ENCODE peak calls at places on chromosomes 1 and 21, in five cellular contexts. S is esophagus squamous epithelium; N is CD4-positive, alpha-beta T cell; L is HS-27A; P is HS-5. M is an unnamed sample.

GRCh38 chr21:15439726-15440125 is 290.1 kb upstream of the USP25 start:
- DNase-seq in P (no peak), S (no peak), N (no peak), L (no peak), M (no peak)

GRCh38 chr1:156379420-156380165 is 10.6 kb downstream of the RHBG start:
- DNase-seq in P (peak; percentile 18), N (no peak), L (no peak), S (no peak), M (no peak)

GRCh38 chr1:180675586-180675985 is 43.8 kb downstream of the XPR1 start:
- DNase-seq in P (no peak), L (no peak), N (no peak), S (no peak), M (no peak)

GRCh38 chr1:246139745-246140182 is 367.3 kb downstream of the SMYD3 start:
- DNase-seq in L (peak; percentile 39), N (no peak), S (no peak), P (peak; percentile 91), M (no peak)

GRCh38 chr1:26981146-26981846 is 12.2 kb upstream of the TRNP1 start:
- DNase-seq in S (no peak), L (no peak), P (no peak), N (no peak), M (no peak)

GRCh38 chr21:46412521-46413364 is 45.9 kb upstream of the DIP2A start:
- DNase-seq in P (no peak), L (no peak), S (no peak), N (no peak), M (no peak)

GRCh38 chr1:119742193-119742592 is 26.5 kb downstream of the HMGCS2 start:
- DNase-seq in P (no peak), L (no peak), S (no peak), N (no peak), M (no peak)

GRCh38 chr1:17587693-17588047 is 48.2 kb downstream of the ARHGEF10L start:
- DNase-seq in S (no peak), P (peak; percentile 81), N (no peak), L (peak; percentile 73), M (no peak)

GRCh38 chr1:86247553-86248279 is 91.1 kb upstream of the COL24A1 start:
- DNase-seq in S (no peak), P (no peak), L (no peak), N (no peak), M (no peak)

GRCh38 chr1:216462061-216462775 is 39.0 kb upstream of the USH2A start:
- DNase-seq in P (peak; percentile 40), S (no peak), L (no peak), N (no peak), M (no peak)

GRCh38 chr1:1161078-1161682 is 12.5 kb upstream of the TTLL10 start:
- DNase-seq in S (no peak), L (no peak), N (no peak), P (no peak), M (no peak)

GRCh38 chr1:100502052-100502792 is 35.7 kb upstream of the GPR88 start:
- DNase-seq in S (no peak), L (no peak), P (peak; percentile 22), N (no peak), M (no peak)

GRCh38 chr21:16408280-16408669 is 678.5 kb downstream of the USP25 start:
- DNase-seq in L (no peak), P (no peak), N (no peak), S (no peak), M (no peak)

GRCh38 chr1:247376659-247377058 is 39.3 kb upstream of the NLRP3 start:
- DNase-seq in L (no peak), N (no peak), S (no peak), P (no peak), M (no peak)

GRCh38 chr1:110436635-110437034 is 14.3 kb upstream of the PROK1 start:
- DNase-seq in N (no peak), S (no peak), L (no peak), P (no peak), M (no peak)

GRCh38 chr1:24694380-24694843 is 50.8 kb upstream of the CLIC4 start:
- DNase-seq in L (no peak), N (no peak), P (no peak), S (no peak), M (no peak)

GRCh38 chr1:40823971-40824370 is 38.2 kb downstream of the CITED4 start:
- DNase-seq in N (no peak), S (no peak), L (no peak), P (no peak), M (no peak)

GRCh38 chr21:42443876-42444744 is 40.4 kb downstream of the UBASH3A start:
- DNase-seq in S (no peak), P (no peak), N (no peak), L (no peak), M (no peak)

GRCh38 chr1:209893751-209894150 is 44.3 kb upstream of the SYT14 start:
- DNase-seq in L (no peak), S (no peak), N (no peak), P (no peak), M (no peak)

GRCh38 chr1:68725353-68725752 is 228.5 kb upstream of the DEPDC1 start:
- DNase-seq in N (no peak), L (no peak), S (no peak), P (no peak), M (no peak)

GRCh38 chr1:233972951-233973635 is 68.6 kb downstream of the SLC35F3 start:
- DNase-seq in N (no peak), L (no peak), P (no peak), S (no peak), M (no peak)

GRCh38 chr21:45140346-45140940 is 66.1 kb downstream of the ADARB1 start:
- DNase-seq in P (no peak), L (peak; percentile 29), N (peak; percentile 44), S (no peak), M (peak; percentile 52)

GRCh38 chr1:170537798-170538503 is 6.0 kb downstream of the GORAB start:
- DNase-seq in P (no peak), L (no peak), S (no peak), N (no peak), M (no peak)

GRCh38 chr1:59027176-59027575 is 243.3 kb upstream of the JUN start:
- DNase-seq in L (no peak), N (no peak), S (no peak), P (no peak), M (no peak)

GRCh38 chr1:246642719-246643118 is 76.5 kb downstream of the CNST start:
- DNase-seq in N (no peak), S (no peak), L (no peak), P (no peak), M (no peak)

GRCh38 chr1:204292733-204293132 is 67.0 kb downstream of the PLEKHA6 start:
- DNase-seq in P (no peak), L (no peak), N (no peak), S (no peak), M (no peak)

GRCh38 chr1:232571523-232571922 is 58.4 kb downstream of the SIPA1L2 start:
- DNase-seq in L (peak; percentile 42), P (no peak), N (no peak), S (no peak), M (no peak)

GRCh38 chr1:152926091-152926490 is 17.7 kb downstream of the IVL start:
- DNase-seq in N (no peak), P (peak; percentile 39), S (no peak), L (no peak), M (no peak)

GRCh38 chr1:151461694-151462093 is 2.4 kb upstream of the POGZ start:
- DNase-seq in N (no peak), S (no peak), L (no peak), P (no peak), M (no peak)

GRCh38 chr1:116856312-116856711 is 53.4 kb upstream of the PTGFRN start:
- DNase-seq in P (no peak), N (no peak), S (no peak), L (no peak), M (no peak)

GRCh38 chr1:214503553-214503952 is 47.8 kb downstream of the PTPN14 start:
- DNase-seq in L (no peak), P (no peak), N (no peak), S (no peak), M (no peak)

GRCh38 chr21:20999567-21000169 is 1.5 kb downstream of the NCAM2 start:
- DNase-seq in S (no peak), N (no peak), P (peak; percentile 23), L (no peak), M (peak; percentile 41)

GRCh38 chr1:40857737-40858136 is 4.4 kb downstream of the CITED4 start:
- DNase-seq in P (no peak), S (no peak), N (no peak), L (no peak), M (no peak)

GRCh38 chr1:169044296-169044695 is 62.2 kb upstream of the ATP1B1 start:
- DNase-seq in N (peak; percentile 8), P (no peak), S (no peak), L (no peak), M (peak; percentile 59)

GRCh38 chr1:2236695-2237677 is 8.9 kb downstream of the SKI start:
- DNase-seq in S (no peak), L (no peak), P (no peak), N (peak; percentile 57), M (peak; percentile 85)

M was measured in naive thymus-derived CD8-positive, alpha-beta T cell.